ENCODE peak calls at places on chromosomes 6 and 20, in nine cellular contexts. B is bronchial epithelial cell; O is stomach; M is SJSA1; N is spleen; E is CD8-positive, alpha-beta memory T cell; H is prostate gland; C is PC-3; D is Panc1. V is an unnamed sample.

GRCh38 chr6:137921823-137922222 is 54.8 kb downstream of the TNFAIP3 start:
- DNase-seq in B (no peak), O (no peak), M (no peak), N (no peak), E (no peak), H (no peak), C (no peak), D (no peak), V (no peak)

GRCh38 chr6:24990227-24990843 is 54.6 kb upstream of the RIPOR2 start:
- DNase-seq in B (peak; percentile 71), O (no peak), M (peak; percentile 82), N (no peak), E (no peak), H (no peak), C (peak; percentile 79), D (no peak), V (no peak)

GRCh38 chr20:9460518-9460917 is 53.9 kb upstream of the LAMP5 start:
- DNase-seq in B (peak; percentile 70), O (no peak), M (peak; percentile 51), N (no peak), E (no peak), H (no peak), C (peak; percentile 89), D (no peak), V (no peak)

GRCh38 chr20:13125486-13125885 is 95.6 kb upstream of the ISM1 start:
- DNase-seq in B (no peak), O (no peak), M (no peak), N (no peak), E (no peak), H (no peak), C (no peak), D (no peak), V (no peak)

GRCh38 chr20:38550274-38550673 is 30.7 kb upstream of the ADIG start:
- DNase-seq in B (no peak), O (no peak), M (no peak), N (no peak), E (no peak), H (no peak), C (peak; percentile 12), D (no peak), V (peak; percentile 12)

GRCh38 chr20:36098364-36098763 is 56.2 kb upstream of the EPB41L1 start:
- DNase-seq in B (peak; percentile 44), O (peak; percentile 57), M (no peak), N (no peak), E (no peak), H (no peak), C (no peak), D (no peak), V (no peak)

GRCh38 chr20:36855241-36855657 is 20.7 kb upstream of the TLDC2 start:
- DNase-seq in B (no peak), O (no peak), M (no peak), N (no peak), E (no peak), H (no peak), C (no peak), D (no peak), V (no peak)

GRCh38 chr6:117231466-117231865 is 33.9 kb upstream of the VGLL2 start:
- DNase-seq in B (no peak), O (no peak), M (no peak), N (no peak), E (no peak), H (no peak), C (no peak), D (no peak), V (no peak)

GRCh38 chr20:21523895-21524294 is 10.0 kb upstream of the NKX2-2 start:
- DNase-seq in B (no peak), O (no peak), M (no peak), N (no peak), E (no peak), H (no peak), C (no peak), D (no peak), V (no peak)

GRCh38 chr20:21520702-21521595 is 7.1 kb upstream of the NKX2-2 start:
- DNase-seq in B (peak; percentile 31), O (no peak), M (peak; percentile 53), N (no peak), E (no peak), H (no peak), C (no peak), D (no peak), V (peak; percentile 87)

GRCh38 chr20:21521596-21522478 is 8.0 kb upstream of the NKX2-2 start:
- DNase-seq in B (no peak), O (no peak), M (peak; percentile 40), N (no peak), E (no peak), H (no peak), C (no peak), D (no peak), V (peak; percentile 84)

GRCh38 chr20:21522479-21523397 is 8.9 kb upstream of the NKX2-2 start:
- DNase-seq in B (no peak), O (no peak), M (peak; percentile 27), N (no peak), E (no peak), H (no peak), C (peak; percentile 44), D (no peak), V (peak; percentile 87)

GRCh38 chr20:21523398-21523868 is 9.6 kb upstream of the NKX2-2 start:
- DNase-seq in B (no peak), O (no peak), M (no peak), N (no peak), E (no peak), H (no peak), C (no peak), D (no peak), V (no peak)
- H3K27me3 ChIP-seq in B (peaks cover 56% of the 10 kb centered on the region), O (peaks cover 40% of the 10 kb centered on the region), M (peaks cover 43% of the 10 kb centered on the region), N (peaks cover 13% of the 10 kb centered on the region), E (peaks cover 36% of the 10 kb centered on the region), H (peaks cover 51% of the 10 kb centered on the region), C (peaks cover 74% of the 10 kb centered on the region), D (peaks cover 27% of the 10 kb centered on the region), V (peaks cover 92% of the 10 kb centered on the region)

GRCh38 chr6:37992749-37993148 is 173.2 kb downstream of the ZFAND3 start:
- DNase-seq in B (no peak), O (no peak), M (no peak), N (no peak), E (no peak), H (no peak), C (no peak), D (no peak), V (no peak)

GRCh38 chr6:37988131-37988530 is 168.6 kb downstream of the ZFAND3 start:
- DNase-seq in B (no peak), O (no peak), M (no peak), N (no peak), E (no peak), H (no peak), C (no peak), D (no peak), V (no peak)

GRCh38 chr6:37993596-37993995 is 174.1 kb downstream of the ZFAND3 start:
- DNase-seq in B (no peak), O (no peak), M (no peak), N (no peak), E (no peak), H (no peak), C (no peak), D (no peak), V (no peak)

GRCh38 chr6:37988696-37989095 is 169.2 kb downstream of the ZFAND3 start:
- DNase-seq in B (no peak), O (no peak), M (no peak), N (no peak), E (no peak), H (no peak), C (no peak), D (no peak), V (no peak)

DNA sequence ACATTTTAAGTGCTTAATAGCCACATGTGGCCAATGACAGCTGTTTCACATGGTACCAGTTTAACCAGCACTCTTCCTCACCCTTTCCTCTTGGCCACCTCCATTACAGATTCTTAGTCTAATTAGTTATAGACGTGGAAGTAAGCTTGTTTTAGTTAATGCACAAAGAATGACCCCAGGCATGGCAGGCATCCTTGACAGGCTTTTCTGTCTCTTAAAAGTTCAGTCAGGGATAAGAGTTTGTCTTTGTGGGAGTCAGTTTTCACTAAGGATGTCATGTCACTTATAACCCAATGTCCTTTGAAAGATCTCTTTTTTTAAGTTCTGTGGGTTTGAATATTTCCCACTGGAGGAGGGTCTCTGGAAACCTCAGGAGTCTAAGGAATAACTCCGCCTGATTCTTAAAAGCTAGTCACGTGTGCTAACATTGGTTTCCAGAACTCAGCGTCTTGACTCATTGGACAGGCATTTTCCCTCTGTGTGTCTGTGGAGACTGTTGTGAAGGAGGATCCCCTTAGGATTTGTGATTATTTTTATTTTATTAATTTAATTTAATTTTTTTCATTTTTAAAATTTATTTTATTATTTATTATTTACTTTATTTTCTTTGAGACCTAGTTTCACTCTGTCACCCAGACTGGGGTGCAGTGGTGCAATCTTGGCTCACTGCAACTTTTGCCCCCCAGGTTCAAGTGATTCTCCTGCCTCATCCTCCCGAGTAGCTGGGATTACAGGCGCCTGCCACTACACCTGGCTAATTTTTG is 171.4 kb downstream of the ZFAND3 start:
- DNase-seq in B (peak; percentile 41), O (no peak), M (peak; percentile 58), N (no peak), E (no peak), H (no peak), C (peak; percentile 26), D (no peak), V (no peak)
- H3K4me3 ChIP-seq in B (no peak overlapping the region), O (no peak overlapping the region), M (no peak overlapping the region), N (no peak overlapping the region), E (no peak overlapping the region), H (no peak overlapping the region), C (no peak overlapping the region), D (no peak overlapping the region), V (no peak overlapping the region)

GRCh38 chr20:63036266-63036665 is 29.5 kb upstream of the BHLHE23 start:
- DNase-seq in B (no peak), O (no peak), M (no peak), N (peak; percentile 51), E (no peak), H (no peak), C (no peak), D (no peak), V (peak; percentile 82)
- H3K27me3 ChIP-seq in B (peaks cover 6% of the 10 kb centered on the region), O (no peaks in the 10 kb centered on the region), M (peaks cover 82% of the 10 kb centered on the region), N (no peaks in the 10 kb centered on the region), E (no peaks in the 10 kb centered on the region), H (peaks cover 10% of the 10 kb centered on the region), C (peaks cover 73% of the 10 kb centered on the region), D (peaks cover 16% of the 10 kb centered on the region), V (peaks cover 12% of the 10 kb centered on the region)

GRCh38 chr6:98827295-98828159 is 6.8 kb upstream of the POU3F2 start:
- DNase-seq in B (no peak), O (no peak), M (no peak), N (peak; percentile 69), E (no peak), H (no peak), C (no peak), D (no peak), V (peak; percentile 88)

GRCh38 chr6:98824163-98824906 is 10.0 kb upstream of the POU3F2 start:
- DNase-seq in B (no peak), O (no peak), M (no peak), N (peak; percentile 75), E (no peak), H (no peak), C (no peak), D (no peak), V (peak; percentile 76)

GRCh38 chr6:98824907-98825601 is 9.3 kb upstream of the POU3F2 start:
- DNase-seq in B (no peak), O (no peak), M (no peak), N (no peak), E (no peak), H (no peak), C (no peak), D (no peak), V (peak; percentile 78)

GRCh38 chr6:98823845-98824162 is 10.6 kb upstream of the POU3F2 start:
- DNase-seq in B (no peak), O (no peak), M (no peak), N (no peak), E (no peak), H (no peak), C (no peak), D (no peak), V (no peak)

GRCh38 chr6:98825602-98826230 is 8.7 kb upstream of the POU3F2 start:
- DNase-seq in B (no peak), O (no peak), M (no peak), N (no peak), E (no peak), H (no peak), C (no peak), D (no peak), V (no peak)
- H3K4me3 ChIP-seq in B (no peak overlapping the region), O (no peak overlapping the region), M (no peak overlapping the region), N (no peak overlapping the region), E (no peak overlapping the region), H (no peak overlapping the region), C (no peak overlapping the region), D (no peak overlapping the region), V (no peak overlapping the region)